ENCODE peak calls at places on chromosomes 16 and 17, in five cellular contexts. One of them, this sample, is unnamed.

GRCh38 chr16:58111331-58111627 is 17.9 kb downstream of the CFAP20 start:
- DNase-seq in D721Med: no peak
- DNase-seq in ascending aorta: no peak
- DNase-seq in CD4-positive, alpha-beta T cell: no peak
- DNase-seq in cardiac fibroblast: no peak
- DNase-seq in this sample: no peak

GRCh38 chr17:7560172-7561027 is 1.3 kb upstream of the SENP3 start:
- DNase-seq in CD4-positive, alpha-beta T cell: peak; percentile 48
- DNase-seq in D721Med: no peak
- DNase-seq in cardiac fibroblast: peak; percentile 65
- DNase-seq in ascending aorta: no peak
- DNase-seq in this sample: peak; percentile 85

GRCh38 chr17:20263595-20263994 is 203.7 kb downstream of the LGALS9B start:
- DNase-seq in ascending aorta: no peak
- DNase-seq in CD4-positive, alpha-beta T cell: no peak
- DNase-seq in D721Med: no peak
- DNase-seq in cardiac fibroblast: peak; percentile 79
- DNase-seq in this sample: no peak

GRCh38 chr16:54063374-54063773 is 223.2 kb downstream of the IRX3 start:
- DNase-seq in cardiac fibroblast: peak; percentile 29
- DNase-seq in ascending aorta: no peak
- DNase-seq in D721Med: no peak
- DNase-seq in CD4-positive, alpha-beta T cell: no peak
- DNase-seq in this sample: no peak

GRCh38 chr16:1723450-1724147 is 17.6 kb downstream of the MAPK8IP3 start:
- DNase-seq in cardiac fibroblast: peak; percentile 60
- DNase-seq in ascending aorta: no peak
- DNase-seq in D721Med: no peak
- DNase-seq in CD4-positive, alpha-beta T cell: peak; percentile 24
- DNase-seq in this sample: peak; percentile 60

GRCh38 chr16:5328546-5328945 is 231.0 kb upstream of the EEF2KMT start:
- DNase-seq in D721Med: no peak
- DNase-seq in cardiac fibroblast: no peak
- DNase-seq in ascending aorta: no peak
- DNase-seq in CD4-positive, alpha-beta T cell: no peak
- DNase-seq in this sample: no peak

GRCh38 chr16:68309798-68310197 is 948 bp downstream of the SLC7A6OS start:
- DNase-seq in ascending aorta: no peak
- DNase-seq in CD4-positive, alpha-beta T cell: no peak
- DNase-seq in cardiac fibroblast: no peak
- DNase-seq in D721Med: no peak
- DNase-seq in this sample: no peak

GRCh38 chr17:68794636-68795503 is 160.3 kb downstream of the ABCA8 start:
- DNase-seq in D721Med: no peak
- DNase-seq in ascending aorta: no peak
- DNase-seq in cardiac fibroblast: peak; percentile 75
- DNase-seq in CD4-positive, alpha-beta T cell: no peak
- DNase-seq in this sample: no peak

GRCh38 chr17:16075949-16076348 is 76.3 kb downstream of the TTC19 start:
- DNase-seq in CD4-positive, alpha-beta T cell: no peak
- DNase-seq in cardiac fibroblast: no peak
- DNase-seq in D721Med: no peak
- DNase-seq in ascending aorta: no peak
- DNase-seq in this sample: no peak

GRCh38 chr16:7532534-7532933 is 199.9 kb downstream of the RBFOX1 start:
- DNase-seq in CD4-positive, alpha-beta T cell: no peak
- DNase-seq in ascending aorta: no peak
- DNase-seq in D721Med: no peak
- DNase-seq in cardiac fibroblast: no peak
- DNase-seq in this sample: no peak

GRCh38 chr17:58348038-58348437 is 4.0 kb downstream of the SUPT4H1 start:
- DNase-seq in D721Med: no peak
- DNase-seq in CD4-positive, alpha-beta T cell: no peak
- DNase-seq in cardiac fibroblast: no peak
- DNase-seq in ascending aorta: no peak
- DNase-seq in this sample: no peak

GRCh38 chr17:44924107-44924544 is 8.8 kb upstream of the GFAP start:
- DNase-seq in D721Med: peak; percentile 86
- DNase-seq in cardiac fibroblast: no peak
- DNase-seq in ascending aorta: no peak
- DNase-seq in CD4-positive, alpha-beta T cell: no peak
- DNase-seq in this sample: no peak

GRCh38 chr17:57481901-57482300 is 225.6 kb downstream of the MSI2 start:
- DNase-seq in CD4-positive, alpha-beta T cell: no peak
- DNase-seq in D721Med: no peak
- DNase-seq in ascending aorta: no peak
- DNase-seq in cardiac fibroblast: peak; percentile 90
- DNase-seq in this sample: no peak

GRCh38 chr17:50887705-50888245 is 21.6 kb upstream of the TOB1 start:
- DNase-seq in D721Med: no peak
- DNase-seq in ascending aorta: no peak
- DNase-seq in cardiac fibroblast: no peak
- DNase-seq in CD4-positive, alpha-beta T cell: no peak
- DNase-seq in this sample: no peak

GRCh38 chr17:49646391-49647255 is 31.3 kb downstream of the SPOP start:
- DNase-seq in cardiac fibroblast: peak; percentile 87
- DNase-seq in D721Med: no peak
- DNase-seq in ascending aorta: no peak
- DNase-seq in CD4-positive, alpha-beta T cell: no peak
- DNase-seq in this sample: no peak

GRCh38 chr16:22813946-22814325 is at the start of gene HS3ST2:
- DNase-seq in ascending aorta: no peak
- DNase-seq in D721Med: peak; percentile 23
- DNase-seq in cardiac fibroblast: peak; percentile 2
- DNase-seq in CD4-positive, alpha-beta T cell: no peak
- DNase-seq in this sample: peak; percentile 75

GRCh38 chr17:79985951-79986391 is 49.7 kb downstream of the TBC1D16 start:
- DNase-seq in cardiac fibroblast: no peak
- DNase-seq in CD4-positive, alpha-beta T cell: no peak
- DNase-seq in ascending aorta: no peak
- DNase-seq in D721Med: no peak
- DNase-seq in this sample: no peak

GRCh38 chr16:82892327-82892726 is 265.6 kb downstream of the CDH13 start:
- DNase-seq in CD4-positive, alpha-beta T cell: no peak
- DNase-seq in ascending aorta: no peak
- DNase-seq in cardiac fibroblast: peak; percentile 9
- DNase-seq in D721Med: no peak
- DNase-seq in this sample: no peak

GRCh38 chr16:71441348-71441781 is 489 bp downstream of the TLE7 start:
- DNase-seq in CD4-positive, alpha-beta T cell: no peak
- DNase-seq in cardiac fibroblast: no peak
- DNase-seq in D721Med: no peak
- DNase-seq in ascending aorta: no peak
- DNase-seq in this sample: no peak

GRCh38 chr16:55437627-55438026 is 41.4 kb upstream of the MMP2 start:
- DNase-seq in cardiac fibroblast: peak; percentile 73
- DNase-seq in CD4-positive, alpha-beta T cell: no peak
- DNase-seq in ascending aorta: no peak
- DNase-seq in D721Med: no peak
- DNase-seq in this sample: no peak

GRCh38 chr16:20763461-20764232 is at the start of gene ACSM3:
- DNase-seq in CD4-positive, alpha-beta T cell: peak; percentile 58
- DNase-seq in ascending aorta: no peak
- DNase-seq in D721Med: no peak
- DNase-seq in cardiac fibroblast: peak; percentile 79
- DNase-seq in this sample: no peak

GRCh38 chr17:57521606-57522435 is 223.3 kb downstream of the CCDC182 start:
- DNase-seq in D721Med: no peak
- DNase-seq in cardiac fibroblast: no peak
- DNase-seq in ascending aorta: no peak
- DNase-seq in CD4-positive, alpha-beta T cell: no peak
- DNase-seq in this sample: no peak

GRCh38 chr17:5788266-5788900 is 204.1 kb upstream of the NLRP1 start:
- DNase-seq in CD4-positive, alpha-beta T cell: no peak
- DNase-seq in D721Med: no peak
- DNase-seq in cardiac fibroblast: peak; percentile 51
- DNase-seq in ascending aorta: no peak
- DNase-seq in this sample: no peak

GRCh38 chr16:52713740-52714139 is 166.8 kb upstream of the TOX3 start:
- DNase-seq in CD4-positive, alpha-beta T cell: no peak
- DNase-seq in ascending aorta: no peak
- DNase-seq in D721Med: no peak
- DNase-seq in cardiac fibroblast: no peak
- DNase-seq in this sample: no peak

GRCh38 chr16:75111514-75112280 is 4.9 kb downstream of the LDHD start:
- DNase-seq in ascending aorta: no peak
- DNase-seq in cardiac fibroblast: no peak
- DNase-seq in CD4-positive, alpha-beta T cell: no peak
- DNase-seq in D721Med: no peak
- DNase-seq in this sample: peak; percentile 60

GRCh38 chr17:34584805-34585416 is 5.5 kb downstream of the TMEM132E start:
- DNase-seq in CD4-positive, alpha-beta T cell: no peak
- DNase-seq in D721Med: no peak
- DNase-seq in cardiac fibroblast: peak; percentile 20
- DNase-seq in ascending aorta: no peak
- DNase-seq in this sample: no peak

GRCh38 chr17:39732586-39732985 is 2.3 kb upstream of the MIEN1 start:
- DNase-seq in ascending aorta: no peak
- DNase-seq in D721Med: no peak
- DNase-seq in CD4-positive, alpha-beta T cell: no peak
- DNase-seq in cardiac fibroblast: no peak
- DNase-seq in this sample: no peak
- TF ChIP-seq CTCF in ascending aorta: no peak
- TF ChIP-seq CTCF in D721Med: no peak
- TF ChIP-seq CTCF in CD4-positive, alpha-beta T cell: no peak
- TF ChIP-seq CTCF in cardiac fibroblast: no peak
- TF ChIP-seq CTCF in this sample: no peak

GRCh38 chr17:77302682-77303081 is 161.9 kb downstream of the SEC14L1 start:
- DNase-seq in D721Med: no peak
- DNase-seq in CD4-positive, alpha-beta T cell: no peak
- DNase-seq in cardiac fibroblast: no peak
- DNase-seq in ascending aorta: no peak
- DNase-seq in this sample: no peak
- TF ChIP-seq CTCF in D721Med: no peak
- TF ChIP-seq CTCF in CD4-positive, alpha-beta T cell: no peak
- TF ChIP-seq CTCF in cardiac fibroblast: no peak
- TF ChIP-seq CTCF in ascending aorta: no peak
- TF ChIP-seq CTCF in this sample: no peak

GRCh38 chr16:12405083-12405482 is 398.6 kb downstream of the CPPED1 start:
- DNase-seq in D721Med: no peak
- DNase-seq in ascending aorta: no peak
- DNase-seq in cardiac fibroblast: no peak
- DNase-seq in CD4-positive, alpha-beta T cell: no peak
- DNase-seq in this sample: no peak
- TF ChIP-seq CTCF in D721Med: no peak
- TF ChIP-seq CTCF in ascending aorta: no peak
- TF ChIP-seq CTCF in cardiac fibroblast: no peak
- TF ChIP-seq CTCF in CD4-positive, alpha-beta T cell: no peak
- TF ChIP-seq CTCF in this sample: no peak

GRCh38 chr16:24800586-24800985 is 45.2 kb upstream of the SLC5A11 start:
- DNase-seq in cardiac fibroblast: peak; percentile 51
- DNase-seq in ascending aorta: no peak
- DNase-seq in D721Med: no peak
- DNase-seq in CD4-positive, alpha-beta T cell: no peak
- DNase-seq in this sample: no peak
- TF ChIP-seq CTCF in cardiac fibroblast: peak; percentile 43
- TF ChIP-seq CTCF in ascending aorta: peak; percentile 30
- TF ChIP-seq CTCF in D721Med: no peak
- TF ChIP-seq CTCF in CD4-positive, alpha-beta T cell: no peak
- TF ChIP-seq CTCF in this sample: no peak

GRCh38 chr17:75587718-75588545 is at the start of gene MYO15B:
- DNase-seq in D721Med: no peak
- DNase-seq in ascending aorta: no peak
- DNase-seq in cardiac fibroblast: no peak
- DNase-seq in CD4-positive, alpha-beta T cell: peak; percentile 65
- DNase-seq in this sample: peak; percentile 81
- TF ChIP-seq CTCF in D721Med: no peak
- TF ChIP-seq CTCF in ascending aorta: peak; percentile 34
- TF ChIP-seq CTCF in cardiac fibroblast: peak; percentile 5
- TF ChIP-seq CTCF in CD4-positive, alpha-beta T cell: no peak
- TF ChIP-seq CTCF in this sample: no peak

DNA sequence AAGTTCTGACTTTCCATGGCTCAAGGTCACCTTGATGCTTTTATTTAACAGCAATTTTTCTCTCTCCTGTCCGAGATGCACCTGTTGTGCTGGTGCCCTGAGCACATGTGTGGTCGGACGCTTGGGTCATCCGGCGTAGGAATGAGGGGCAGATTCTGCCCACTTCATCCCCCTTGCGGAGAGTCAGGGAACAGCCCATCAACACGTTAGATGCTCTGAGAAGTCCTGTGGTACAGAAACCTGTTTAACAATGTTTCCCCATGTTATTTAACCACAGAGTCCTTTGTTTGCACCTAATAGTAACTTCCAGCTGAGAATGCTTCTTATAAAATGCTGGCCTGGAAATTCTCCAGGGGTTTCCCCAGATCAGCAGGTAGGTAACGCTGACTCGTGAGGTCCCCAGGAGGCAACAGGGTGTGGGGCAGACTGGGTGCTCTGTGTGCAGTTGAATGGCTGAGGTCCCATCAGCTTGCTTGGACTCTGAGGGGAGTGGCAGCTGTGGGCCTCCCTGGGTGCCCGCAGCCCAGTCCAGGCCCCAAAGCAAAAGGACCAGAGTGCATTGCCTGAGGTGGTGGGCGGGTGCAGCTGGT is 17.8 kb downstream of the DOC2B start:
- DNase-seq in CD4-positive, alpha-beta T cell: no peak
- DNase-seq in ascending aorta: no peak
- DNase-seq in cardiac fibroblast: no peak
- DNase-seq in D721Med: no peak
- DNase-seq in this sample: no peak
- TF ChIP-seq CTCF in CD4-positive, alpha-beta T cell: no peak
- TF ChIP-seq CTCF in ascending aorta: no peak
- TF ChIP-seq CTCF in cardiac fibroblast: no peak
- TF ChIP-seq CTCF in D721Med: no peak
- TF ChIP-seq CTCF in this sample: peak; percentile 25

GRCh38 chr17:1509255-1509943 is 7.0 kb downstream of the INPP5K start:
- DNase-seq in cardiac fibroblast: no peak
- DNase-seq in ascending aorta: no peak
- DNase-seq in D721Med: no peak
- DNase-seq in CD4-positive, alpha-beta T cell: no peak
- DNase-seq in this sample: no peak

GRCh38 chr17:1511756-1512321 is 4.6 kb downstream of the INPP5K start:
- DNase-seq in cardiac fibroblast: no peak
- DNase-seq in D721Med: no peak
- DNase-seq in CD4-positive, alpha-beta T cell: no peak
- DNase-seq in ascending aorta: no peak
- DNase-seq in this sample: no peak

GRCh38 chr17:1511290-1511689 is 5.1 kb downstream of the INPP5K start:
- DNase-seq in CD4-positive, alpha-beta T cell: no peak
- DNase-seq in cardiac fibroblast: peak; percentile 52
- DNase-seq in ascending aorta: no peak
- DNase-seq in D721Med: no peak
- DNase-seq in this sample: no peak

GRCh38 chr17:1515640-1516402 is 591 bp downstream of the INPP5K start:
- DNase-seq in CD4-positive, alpha-beta T cell: peak; percentile 50
- DNase-seq in D721Med: peak; percentile 66
- DNase-seq in cardiac fibroblast: peak; percentile 93
- DNase-seq in ascending aorta: no peak
- DNase-seq in this sample: peak; percentile 55

DNA sequence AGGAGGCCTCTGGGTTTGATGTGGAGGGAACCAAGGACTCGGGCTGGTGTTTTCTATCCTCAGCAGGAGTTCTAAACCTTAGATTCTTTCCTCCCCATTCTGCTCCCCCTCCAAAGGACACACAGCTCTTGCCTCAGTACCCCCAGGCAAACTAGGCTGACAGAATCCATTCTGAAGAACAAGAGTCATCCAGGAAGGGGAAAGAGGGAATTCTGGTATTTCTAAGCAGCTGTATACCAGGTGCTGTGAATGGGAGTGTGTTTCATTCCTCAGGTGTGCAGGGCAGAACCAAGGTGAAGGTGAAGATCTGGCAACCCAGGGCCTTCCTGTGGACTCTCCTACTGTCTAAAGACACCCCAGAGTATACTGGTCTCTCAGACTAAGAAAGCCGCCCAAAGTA is 4.1 kb downstream of the INPP5K start:
- DNase-seq in cardiac fibroblast: no peak
- DNase-seq in ascending aorta: no peak
- DNase-seq in CD4-positive, alpha-beta T cell: no peak
- DNase-seq in D721Med: no peak
- DNase-seq in this sample: no peak
- TF ChIP-seq CTCF in cardiac fibroblast: no peak
- TF ChIP-seq CTCF in ascending aorta: no peak
- TF ChIP-seq CTCF in CD4-positive, alpha-beta T cell: no peak
- TF ChIP-seq CTCF in D721Med: no peak
- TF ChIP-seq CTCF in this sample: no peak